ENCODE peak calls at places on chromosome 10, in seven cellular contexts. T is H1, E is neuronal stem cell, I is H9, P is IMR-90, R is mesenchymal stem cell, M is trophoblast cell. Z is an unnamed sample.

GRCh38 chr10:75632750-75633462 is 201.5 kb downstream of the LRMDA start:
- DNase-seq in T (no peak), E (no peak), I (no peak), P (no peak), R (peak), M (no peak), Z (no peak)

GRCh38 chr10:16967866-16968721 is 150.9 kb upstream of the RSU1 start:
- DNase-seq in T (peak), E (peak), I (peak), P (peak), R (peak), M (peak), Z (peak)

GRCh38 chr10:98646998-98647917 is 200.5 kb upstream of the HPS1 start:
- DNase-seq in T (peak), E (peak), I (peak), P (no peak), R (no peak), M (no peak), Z (peak)

GRCh38 chr10:44051584-44052385 is 333.1 kb downstream of the CXCL12 start:
- DNase-seq in T (no peak), E (no peak), I (no peak), P (peak), R (peak), M (peak), Z (no peak)

GRCh38 chr10:10520391-10521385 is 497.0 kb upstream of the CELF2 start:
- DNase-seq in T (no peak), E (no peak), I (no peak), P (peak), R (no peak), M (no peak), Z (no peak)

GRCh38 chr10:128178319-128178937 is 52.2 kb upstream of the MKI67 start:
- DNase-seq in T (peak), E (peak), I (peak), P (peak), R (peak), M (peak), Z (peak)

GRCh38 chr10:31745612-31746376 is 182.8 kb downstream of the ARHGAP12 start:
- DNase-seq in T (no peak), E (no peak), I (no peak), P (peak), R (peak), M (peak), Z (no peak)

GRCh38 chr10:78802866-78803265 is 265.9 kb upstream of the ZMIZ1 start:
- DNase-seq in T (no peak), E (no peak), I (no peak), P (peak), R (peak), M (no peak), Z (no peak)

GRCh38 chr10:65891073-65891981 is 1034.5 kb upstream of the LRRTM3 start:
- DNase-seq in T (no peak), E (no peak), I (no peak), P (no peak), R (peak), M (no peak), Z (peak)

GRCh38 chr10:131899695-131900349 is 986 bp upstream of the PPP2R2D start:
- DNase-seq in T (no peak), E (no peak), I (no peak), P (no peak), R (peak), M (no peak), Z (peak)

GRCh38 chr10:93947055-93947454 is 46.7 kb upstream of the PLCE1 start:
- DNase-seq in T (no peak), E (no peak), I (no peak), P (peak), R (peak), M (no peak), Z (peak)

GRCh38 chr10:101096378-101096777 is 34.6 kb downstream of the KAZALD1 start:
- DNase-seq in T (no peak), E (no peak), I (no peak), P (no peak), R (no peak), M (no peak), Z (no peak)

GRCh38 chr10:91708174-91708861 is 75.4 kb upstream of the PPP1R3C start:
- DNase-seq in T (no peak), E (no peak), I (no peak), P (no peak), R (no peak), M (no peak), Z (no peak)

GRCh38 chr10:109892885-109893284 is 30.4 kb downstream of the XPNPEP1 start:
- DNase-seq in T (no peak), E (peak), I (peak), P (no peak), R (no peak), M (no peak), Z (no peak)

GRCh38 chr10:69911571-69912528 is 110.1 kb downstream of the COL13A1 start:
- DNase-seq in T (no peak), E (no peak), I (no peak), P (no peak), R (no peak), M (no peak), Z (peak)

GRCh38 chr10:23892296-23892695 is 316.6 kb upstream of the KIAA1217 start:
- DNase-seq in T (no peak), E (no peak), I (no peak), P (no peak), R (no peak), M (no peak), Z (no peak)

GRCh38 chr10:84563355-84563754 is 235.0 kb downstream of the CCSER2 start:
- DNase-seq in T (no peak), E (no peak), I (no peak), P (no peak), R (no peak), M (no peak), Z (no peak)

GRCh38 chr10:16893664-16894063 is 76.4 kb upstream of the RSU1 start:
- DNase-seq in T (no peak), E (no peak), I (no peak), P (no peak), R (no peak), M (no peak), Z (no peak)

GRCh38 chr10:104300736-104301292 is 31.8 kb downstream of the GSTO2 start:
- DNase-seq in T (no peak), E (no peak), I (no peak), P (peak), R (peak), M (peak), Z (peak)

GRCh38 chr10:88318803-88319202 is 264.3 kb downstream of the RNLS start:
- DNase-seq in T (no peak), E (no peak), I (peak), P (no peak), R (no peak), M (no peak), Z (peak)

GRCh38 chr10:59905066-59905734 is 1.2 kb downstream of the CCDC6 start:
- DNase-seq in T (no peak), E (no peak), I (peak), P (peak), R (peak), M (peak), Z (peak)

GRCh38 chr10:6171891-6172354 is 30.8 kb upstream of the PFKFB3 start:
- DNase-seq in T (no peak), E (no peak), I (no peak), P (peak), R (peak), M (peak), Z (no peak)

GRCh38 chr10:29860159-29860558 is 199.2 kb downstream of the JCAD start:
- DNase-seq in T (no peak), E (no peak), I (no peak), P (peak), R (peak), M (peak), Z (no peak)

GRCh38 chr10:44776181-44776580 is 135.0 kb upstream of the TMEM72 start:
- DNase-seq in T (no peak), E (no peak), I (no peak), P (no peak), R (no peak), M (no peak), Z (no peak)

GRCh38 chr10:102814456-102814871 is 22.7 kb downstream of the CYP17A1 start:
- DNase-seq in T (no peak), E (no peak), I (no peak), P (peak), R (peak), M (no peak), Z (no peak)

GRCh38 chr10:122551450-122551849 is 9.1 kb upstream of the DMBT1 start:
- DNase-seq in T (no peak), E (no peak), I (peak), P (no peak), R (no peak), M (no peak), Z (peak)

GRCh38 chr10:89242840-89243586 is 8.6 kb downstream of the LIPA start:
- DNase-seq in T (no peak), E (no peak), I (no peak), P (no peak), R (no peak), M (peak), Z (no peak)

GRCh38 chr10:92239185-92239599 is 51.7 kb downstream of the CPEB3 start:
- DNase-seq in T (no peak), E (no peak), I (no peak), P (no peak), R (no peak), M (no peak), Z (peak)

GRCh38 chr10:27660705-27661104 is 84.9 kb downstream of the MKX start:
- DNase-seq in T (no peak), E (no peak), I (no peak), P (no peak), R (no peak), M (no peak), Z (no peak)

GRCh38 chr10:104155591-104155990 is 33.6 kb downstream of the SFR1 start:
- DNase-seq in T (no peak), E (no peak), I (no peak), P (no peak), R (no peak), M (no peak), Z (peak)

DNA sequence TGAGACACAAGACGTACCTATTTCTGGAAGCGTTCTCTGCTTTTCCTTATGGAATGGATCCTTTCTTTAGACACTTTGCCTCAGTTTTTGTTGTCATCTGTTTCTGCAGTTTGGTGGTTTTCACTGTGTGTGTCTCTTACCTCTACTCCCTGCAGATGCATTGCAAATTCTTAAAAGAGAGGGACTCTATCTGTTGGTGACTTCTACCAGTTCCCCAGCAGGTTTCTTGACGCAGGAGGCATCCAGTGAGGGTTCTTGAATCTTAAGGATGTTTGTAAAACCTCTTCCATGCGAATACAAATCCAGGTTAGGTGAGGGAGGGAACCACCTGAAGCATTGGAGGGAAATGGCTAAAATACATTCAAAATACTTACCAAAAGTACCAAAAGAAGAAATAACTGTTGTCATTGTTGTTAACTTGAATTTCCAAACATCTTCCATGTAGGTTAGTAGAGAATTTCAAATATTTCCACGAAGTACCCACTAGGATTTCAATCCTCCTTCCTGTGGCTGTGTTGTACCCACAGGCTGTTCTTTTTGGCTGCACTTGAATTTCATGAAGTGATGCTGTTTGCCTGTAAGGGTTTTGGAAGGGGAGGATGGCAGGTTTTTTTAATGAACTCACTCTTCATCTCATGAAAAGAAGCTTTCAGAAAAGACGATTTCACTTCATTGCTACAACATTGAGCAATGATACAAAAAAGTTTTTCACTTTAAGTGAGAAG is 32.2 kb downstream of the PLXDC2 start:
- DNase-seq in T (no peak), E (no peak), I (no peak), P (no peak), R (no peak), M (no peak), Z (no peak)
- H3K23ac ChIP-seq in T (no peak), E (no peak), I (no peak), P (no peak), R (no peak), M (no peak), Z (no peak)

GRCh38 chr10:130740166-130740565 is 571.4 kb downstream of the TCERG1L start:
- DNase-seq in T (no peak), E (no peak), I (no peak), P (no peak), R (no peak), M (no peak), Z (no peak)
- H3K18ac ChIP-seq in T (no peak), E (no peak), I (no peak), P (no peak), R (no peak), M (no peak), Z (no peak)

GRCh38 chr10:95650232-95650631 is 6.3 kb downstream of the ALDH18A1 start:
- DNase-seq in T (no peak), E (no peak), I (peak), P (no peak), R (no peak), M (no peak), Z (peak)
- H3K23ac ChIP-seq in T (no peak), E (no peak), I (no peak), P (no peak), R (no peak), M (no peak), Z (no peak)

GRCh38 chr10:49133706-49134248 is at the start of gene FAM170B:
- DNase-seq in T (no peak), E (no peak), I (no peak), P (no peak), R (no peak), M (no peak), Z (no peak)
- H3K18ac ChIP-seq in T (no peak), E (no peak), I (no peak), P (no peak), R (no peak), M (no peak), Z (no peak)